ENCODE peak calls at places on chromosomes 13 and 19, in four cellular contexts. V, L, A and U are unnamed samples.

GRCh38 chr19:50705422-50706019 is 14.1 kb downstream of the SHANK1 start:
- DNase-seq in V (peak), L (peak), A (peak), U (peak)

GRCh38 chr19:5870986-5871394 is 650 bp upstream of the FUT5 start:
- DNase-seq in V (no peak), L (no peak), A (no peak), U (no peak)

GRCh38 chr19:48196933-48197665 is 26.6 kb downstream of the ZSWIM9 start:
- DNase-seq in V (no peak), L (no peak), A (no peak), U (peak)

GRCh38 chr13:43154083-43154739 is 130.8 kb downstream of the DNAJC15 start:
- DNase-seq in V (no peak), L (no peak), A (no peak), U (peak)

GRCh38 chr19:45400192-45400591 is 4.7 kb downstream of the PPP1R13L start:
- DNase-seq in V (no peak), L (peak), A (no peak), U (no peak)

GRCh38 chr13:82867284-82867683 is 1015.0 kb downstream of the SLITRK1 start:
- DNase-seq in V (no peak), L (no peak), A (no peak), U (no peak)

GRCh38 chr19:17292301-17293074 is 10.7 kb downstream of the ABHD8 start:
- DNase-seq in V (peak), L (peak), A (peak), U (peak)

GRCh38 chr19:30119180-30119920 is 177.3 kb downstream of the URI1 start:
- DNase-seq in V (no peak), L (no peak), A (no peak), U (no peak)

GRCh38 chr19:17703823-17704463 is 15.3 kb upstream of the MAP1S start:
- DNase-seq in V (peak), L (peak), A (peak), U (peak)

GRCh38 chr13:79995334-79995733 is 345.6 kb downstream of the SPRY2 start:
- DNase-seq in V (peak), L (no peak), A (no peak), U (peak)

GRCh38 chr13:34035676-34036325 is 217.9 kb downstream of the RFC3 start:
- DNase-seq in V (no peak), L (no peak), A (no peak), U (no peak)

GRCh38 chr19:15730538-15730937 is 2.7 kb downstream of the OR10H2 start:
- DNase-seq in V (no peak), L (no peak), A (no peak), U (no peak)

GRCh38 chr19:3289971-3290569 is 65.6 kb downstream of the CELF5 start:
- DNase-seq in V (no peak), L (no peak), A (no peak), U (no peak)

GRCh38 chr19:53357821-53358581 is 7.5 kb upstream of the ZNF525 start:
- DNase-seq in V (no peak), L (peak), A (peak), U (no peak)

GRCh38 chr19:2270157-2270571 is 11.8 kb downstream of the PEAK3 start:
- DNase-seq in V (no peak), L (no peak), A (no peak), U (no peak)

GRCh38 chr13:97245011-97245410 is 22.9 kb downstream of the MBNL2 start:
- DNase-seq in V (no peak), L (no peak), A (no peak), U (no peak)

GRCh38 chr19:19457691-19458090 is 52.2 kb downstream of the GATAD2A start:
- DNase-seq in V (no peak), L (no peak), A (no peak), U (no peak)

GRCh38 chr19:44620667-44621066 is 7.3 kb downstream of the IGSF23 start:
- DNase-seq in V (peak), L (no peak), A (no peak), U (no peak)

GRCh38 chr19:29887498-29887897 is 54.5 kb upstream of the URI1 start:
- DNase-seq in V (peak), L (no peak), A (no peak), U (no peak)

GRCh38 chr13:30792257-30793000 is 57.1 kb downstream of the ALOX5AP start:
- DNase-seq in V (peak), L (peak), A (no peak), U (peak)

DNA sequence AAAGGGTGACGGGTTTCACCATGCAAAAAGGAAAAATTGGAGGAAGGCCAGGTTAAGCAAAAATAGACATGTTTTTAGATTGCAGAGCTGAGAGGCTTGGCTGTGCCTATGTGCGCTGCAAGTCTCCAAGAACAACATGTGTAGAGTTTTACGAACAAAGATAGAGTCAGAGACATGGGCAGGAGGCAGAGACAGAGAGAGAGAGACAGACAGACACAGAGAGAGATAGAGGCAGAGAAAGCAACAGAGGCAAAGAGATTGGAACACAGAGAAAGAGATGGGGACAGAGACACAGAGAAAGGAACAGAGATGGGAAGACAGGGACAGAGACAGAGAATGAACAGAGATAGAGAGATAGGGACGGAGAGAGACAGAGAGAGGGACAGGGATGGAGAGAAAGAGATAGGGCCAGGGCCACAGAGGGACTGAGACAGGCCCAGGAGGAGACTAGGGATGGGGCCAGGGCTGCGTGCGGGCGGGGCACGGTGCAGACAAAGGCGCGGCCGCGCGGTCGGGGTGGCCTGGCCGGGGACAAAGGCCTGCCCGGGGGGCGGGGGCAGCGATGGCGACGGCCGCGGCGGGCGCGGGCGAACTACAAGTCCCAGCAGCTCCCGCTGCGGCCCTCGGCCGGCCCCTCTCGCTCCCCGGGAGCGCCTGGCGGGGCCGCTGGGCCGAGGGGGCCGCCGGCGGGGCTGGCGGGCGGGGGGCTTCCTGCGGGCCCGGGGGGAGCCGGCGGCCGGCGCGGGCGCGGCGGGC is at the start of gene ZNF358:
- DNase-seq in V (peak), L (peak), A (peak), U (peak)
- H3K18ac ChIP-seq in V (peak), L (peak), A (peak), U (peak)

DNA sequence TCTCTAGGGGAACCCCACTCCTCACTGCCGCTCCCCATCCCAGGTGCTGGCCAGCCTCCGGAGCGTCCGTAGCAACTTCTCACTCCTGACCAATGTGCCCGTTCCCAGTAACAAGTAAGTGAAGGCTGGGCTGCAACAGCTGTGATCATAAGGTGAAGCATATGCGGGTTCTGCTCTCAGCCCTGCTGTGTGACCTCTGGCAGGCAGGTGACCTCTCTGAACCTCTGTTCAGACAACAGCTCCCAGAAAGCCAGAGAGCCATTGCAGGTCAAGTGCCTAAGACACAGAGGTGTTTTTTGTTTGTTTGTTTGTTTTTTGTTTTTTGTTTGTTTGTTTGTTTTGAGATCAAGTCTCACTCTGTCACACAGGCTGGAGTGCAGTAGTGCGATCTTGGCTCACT is 28.7 kb downstream of the PDE4A start:
- DNase-seq in V (no peak), L (no peak), A (no peak), U (no peak)
- H4K5ac ChIP-seq in V (no peak), L (no peak), A (no peak), U (no peak)

DNA sequence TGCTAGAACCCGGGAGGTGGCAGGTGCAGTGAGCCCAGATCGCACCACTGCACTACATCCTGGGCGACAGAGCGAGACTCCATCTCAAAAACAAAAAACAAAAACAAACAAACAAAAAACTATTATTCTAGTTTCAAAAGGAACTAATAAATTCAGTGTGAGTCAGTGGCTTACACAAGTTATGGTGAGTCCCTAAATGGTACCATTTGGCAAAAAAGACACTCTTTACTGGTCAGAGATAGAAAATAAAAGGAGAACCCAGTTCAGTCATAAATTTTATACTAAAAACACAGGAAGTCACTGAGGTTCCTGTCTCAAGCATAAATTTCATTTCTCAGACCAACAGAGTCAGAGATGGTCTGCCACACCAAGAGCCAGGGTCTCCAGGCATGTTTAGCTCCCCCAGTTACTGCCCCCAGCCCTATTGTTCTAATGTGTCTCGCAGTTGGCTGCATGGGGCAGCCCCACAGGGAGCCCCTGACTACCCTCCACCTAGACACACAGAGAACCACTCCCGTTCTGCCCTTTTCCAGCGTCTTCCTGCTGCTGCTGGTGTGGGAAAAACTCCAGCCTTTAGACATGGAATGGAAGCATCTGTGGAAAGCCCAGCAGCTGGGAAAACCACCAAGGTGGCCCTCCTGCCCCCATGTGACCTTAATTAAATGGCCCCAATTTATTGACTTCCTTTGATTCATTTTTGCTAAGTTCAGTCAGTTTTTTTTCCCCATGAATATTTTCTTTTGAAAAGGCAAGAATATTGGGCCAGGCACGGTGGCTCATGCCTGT is 12.2 kb downstream of the THSD1 start:
- DNase-seq in V (no peak), L (no peak), A (no peak), U (no peak)
- H3K18ac ChIP-seq in V (no peak), L (no peak), A (no peak), U (no peak)

GRCh38 chr19:35730326-35730725 is 11.9 kb downstream of the IGFLR1 start:
- DNase-seq in V (no peak), L (no peak), A (no peak), U (no peak)

GRCh38 chr19:35729763-35730162 is 12.0 kb downstream of the KMT2B start:
- DNase-seq in V (no peak), L (no peak), A (no peak), U (no peak)

GRCh38 chr19:35727956-35728706 is 10.3 kb downstream of the KMT2B start:
- DNase-seq in V (no peak), L (no peak), A (no peak), U (no peak)

GRCh38 chr19:35727053-35727955 is 9.5 kb downstream of the KMT2B start:
- DNase-seq in V (no peak), L (no peak), A (no peak), U (no peak)

DNA sequence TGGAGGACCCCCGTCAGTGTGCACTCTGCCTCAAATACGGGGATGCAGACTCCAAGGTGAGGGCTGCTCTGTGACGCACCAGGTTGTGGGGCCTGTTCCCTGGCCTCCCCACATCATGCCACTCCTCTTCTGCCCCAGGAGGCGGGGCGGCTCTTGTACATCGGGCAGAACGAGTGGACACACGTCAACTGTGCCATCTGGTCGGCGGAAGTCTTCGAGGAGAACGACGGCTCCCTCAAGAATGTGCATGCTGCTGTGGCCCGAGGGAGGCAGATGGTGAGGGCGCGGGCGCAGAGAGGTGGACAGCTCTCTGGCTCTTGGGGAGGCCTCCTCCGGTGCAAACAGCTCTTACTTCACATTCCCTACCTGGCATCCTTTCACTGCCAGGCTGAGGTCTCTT is 11.2 kb downstream of the KMT2B start:
- DNase-seq in V (no peak), L (no peak), A (no peak), U (no peak)
- H4K5ac ChIP-seq in V (no peak), L (no peak), A (no peak), U (no peak)

DNA sequence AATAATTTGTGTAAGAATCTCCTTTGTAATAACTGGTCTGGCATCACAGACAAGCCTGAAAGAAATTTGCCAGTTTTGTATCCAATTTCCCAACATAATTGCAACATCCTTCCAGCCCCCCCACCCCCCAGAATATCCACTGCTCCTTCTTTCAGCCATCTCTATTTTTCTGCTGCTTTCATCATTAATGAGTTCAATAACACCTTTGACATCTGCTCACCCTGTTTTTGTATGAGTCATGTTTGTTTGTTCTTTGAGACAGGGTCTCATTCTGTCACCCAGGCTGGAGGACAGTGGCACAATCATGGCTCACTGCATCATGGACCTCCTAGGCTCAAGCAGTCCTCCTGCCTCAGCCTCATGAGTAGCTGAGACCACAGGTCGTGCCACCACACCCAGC is 6.9 kb upstream of the ZC3H4 start:
- DNase-seq in V (no peak), L (no peak), A (no peak), U (no peak)
- H3K18ac ChIP-seq in V (no peak), L (no peak), A (no peak), U (no peak)

GRCh38 chr13:42064966-42065365 is 16.5 kb downstream of the DGKH start:
- DNase-seq in V (no peak), L (no peak), A (no peak), U (no peak)

GRCh38 chr13:42065414-42065813 is 17.0 kb downstream of the DGKH start:
- DNase-seq in V (no peak), L (no peak), A (no peak), U (no peak)

GRCh38 chr13:42066542-42066941 is 18.1 kb downstream of the DGKH start:
- DNase-seq in V (peak), L (no peak), A (no peak), U (no peak)

GRCh38 chr13:42071667-42072419 is 23.4 kb downstream of the DGKH start:
- DNase-seq in V (peak), L (no peak), A (no peak), U (no peak)

GRCh38 chr13:42068886-42069285 is 20.4 kb downstream of the DGKH start:
- DNase-seq in V (no peak), L (no peak), A (no peak), U (no peak)
- H4K5ac ChIP-seq in V (no peak), L (no peak), A (no peak), U (no peak)

GRCh38 chr19:37466798-37467607 is at the start of gene ZNF569:
- DNase-seq in V (peak), L (peak), A (peak), U (peak)

GRCh38 chr19:37468961-37469777 is at the start of gene ZNF570:
- DNase-seq in V (peak), L (peak), A (peak), U (peak)

GRCh38 chr19:37470216-37470615 is 1.1 kb downstream of the ZNF570 start:
- DNase-seq in V (no peak), L (no peak), A (no peak), U (no peak)

GRCh38 chr19:37467608-37468090 is 405 bp upstream of the ZNF569 start:
- DNase-seq in V (no peak), L (no peak), A (no peak), U (no peak)

GRCh38 chr19:37466277-37466797 is 907 bp downstream of the ZNF569 start:
- DNase-seq in V (no peak), L (no peak), A (peak), U (peak)
- H3K18ac ChIP-seq in V (peak), L (no peak), A (peak), U (no peak)

GRCh38 chr13:24891476-24892108 is 127.6 kb downstream of the RNF17 start:
- DNase-seq in V (no peak), L (no peak), A (no peak), U (no peak)
- H4K5ac ChIP-seq in V (no peak), L (no peak), A (no peak), U (no peak)